ENCODE peak calls at places on chromosomes 7 and 10, in ten cellular contexts. J is kidney; C is PC-9; B is upper lobe of right lung; Z is esophagus squamous epithelium; W is D721Med; U is lower lobe of right lung; F is choroid plexus epithelial cell; L is CD8-positive, alpha-beta T cell; V is nephron progenitor cell. M is an unnamed sample.

GRCh38 chr7:82012453-82012852 is 242.6 kb upstream of the HGF start:
- DNase-seq in C (no peak), J (no peak), U (no peak), W (no peak), L (no peak), B (no peak), V (no peak), F (peak; percentile 36), Z (no peak), M (peak; percentile 74)

GRCh38 chr7:30706865-30707264 is 24.6 kb upstream of the CRHR2 start:
- DNase-seq in C (no peak), W (no peak), Z (no peak), B (no peak), J (peak; percentile 38), L (no peak), F (no peak), U (no peak), V (no peak), M (no peak)

GRCh38 chr10:13614530-13615332 is 28.0 kb downstream of the PRPF18 start:
- DNase-seq in J (no peak), V (peak; percentile 41), W (no peak), L (no peak), U (no peak), Z (no peak), B (no peak), C (peak; percentile 60), F (peak; percentile 37), M (peak; percentile 44)

GRCh38 chr7:30136339-30136738 is 1.6 kb downstream of the MTURN start:
- DNase-seq in F (no peak), Z (no peak), W (no peak), B (peak; percentile 68), L (peak; percentile 25), U (no peak), J (no peak), V (peak; percentile 21), C (no peak), M (no peak)

GRCh38 chr7:100894860-100895700 is 608 bp downstream of the ACHE start:
- DNase-seq in J (peak; percentile 86), F (no peak), Z (no peak), L (peak; percentile 55), W (no peak), U (no peak), B (peak; percentile 80), V (peak; percentile 92), C (peak; percentile 54), M (no peak)

GRCh38 chr7:47844311-47844710 is 104.0 kb downstream of the PKD1L1 start:
- DNase-seq in F (no peak), Z (no peak), L (no peak), C (no peak), U (no peak), J (no peak), B (no peak), W (no peak), V (no peak), M (no peak)

GRCh38 chr10:128835361-128835760 is 631.7 kb upstream of the MGMT start:
- DNase-seq in F (no peak), J (no peak), W (no peak), V (no peak), U (no peak), L (no peak), B (no peak), C (no peak), Z (no peak), M (no peak)

GRCh38 chr7:33108591-33108930 is 643 bp downstream of the RP9 start:
- DNase-seq in B (no peak), L (peak; percentile 30), C (peak; percentile 33), W (no peak), V (no peak), Z (no peak), J (no peak), U (no peak), F (no peak), M (no peak)

GRCh38 chr7:41693150-41693997 is 9.5 kb downstream of the INHBA start:
- DNase-seq in V (no peak), B (no peak), F (peak; percentile 83), U (no peak), J (no peak), L (no peak), C (no peak), W (no peak), Z (no peak), M (peak; percentile 67)

GRCh38 chr7:35717516-35717915 is 22.6 kb upstream of the HERPUD2 start:
- DNase-seq in J (no peak), Z (no peak), F (no peak), V (no peak), W (no peak), C (no peak), L (no peak), B (no peak), U (no peak), M (no peak)

GRCh38 chr10:7015457-7015856 is 395.4 kb downstream of the SFMBT2 start:
- DNase-seq in U (no peak), B (no peak), C (no peak), L (no peak), V (no peak), J (no peak), Z (no peak), F (no peak), W (no peak), M (no peak)

GRCh38 chr10:78779339-78779955 is 289.3 kb upstream of the ZMIZ1 start:
- DNase-seq in J (peak; percentile 75), B (peak; percentile 31), F (no peak), Z (no peak), U (no peak), V (no peak), W (no peak), C (peak; percentile 73), L (no peak), M (no peak)

GRCh38 chr10:123551259-123551658 is 114.9 kb upstream of the GPR26 start:
- DNase-seq in V (no peak), U (no peak), F (no peak), J (no peak), W (no peak), Z (no peak), C (no peak), B (no peak), L (no peak), M (no peak)
- TF ChIP-seq CTCF in V (no peak), U (no peak), F (no peak), J (no peak), W (no peak), Z (no peak), C (no peak), B (no peak), L (no peak), M (no peak)

GRCh38 chr7:44797329-44798258 is 1.1 kb downstream of the PPIA start:
- DNase-seq in B (peak; percentile 94), L (peak; percentile 88), U (peak; percentile 92), J (peak; percentile 97), F (peak; percentile 85), Z (peak; percentile 44), V (peak; percentile 74), W (peak; percentile 38), C (peak; percentile 87), M (peak; percentile 87)
- TF ChIP-seq CTCF in B (peak; percentile 64), L (no peak), U (peak; percentile 57), J (peak; percentile 53), F (peak; percentile 58), Z (peak; percentile 37), V (peak; percentile 32), W (peak; percentile 45), C (peak; percentile 79), M (peak; percentile 27)

GRCh38 chr7:1080918-1081255 is 7.0 kb upstream of the GPER1 start:
- DNase-seq in L (no peak), B (no peak), W (no peak), J (peak; percentile 73), V (no peak), C (no peak), U (no peak), Z (no peak), F (no peak), M (no peak)

GRCh38 chr7:1078985-1079384 is 8.9 kb upstream of the GPER1 start:
- DNase-seq in Z (no peak), B (no peak), F (no peak), C (no peak), V (peak; percentile 37), L (no peak), W (no peak), J (no peak), U (no peak), M (no peak)

GRCh38 chr7:1079546-1079945 is 8.4 kb upstream of the GPER1 start:
- DNase-seq in L (no peak), J (no peak), B (no peak), W (no peak), C (no peak), Z (no peak), U (no peak), V (no peak), F (no peak), M (no peak)

GRCh38 chr7:1081336-1081735 is 6.6 kb upstream of the GPER1 start:
- DNase-seq in L (no peak), V (no peak), B (no peak), C (no peak), U (no peak), W (no peak), Z (no peak), F (no peak), J (no peak), M (no peak)

DNA sequence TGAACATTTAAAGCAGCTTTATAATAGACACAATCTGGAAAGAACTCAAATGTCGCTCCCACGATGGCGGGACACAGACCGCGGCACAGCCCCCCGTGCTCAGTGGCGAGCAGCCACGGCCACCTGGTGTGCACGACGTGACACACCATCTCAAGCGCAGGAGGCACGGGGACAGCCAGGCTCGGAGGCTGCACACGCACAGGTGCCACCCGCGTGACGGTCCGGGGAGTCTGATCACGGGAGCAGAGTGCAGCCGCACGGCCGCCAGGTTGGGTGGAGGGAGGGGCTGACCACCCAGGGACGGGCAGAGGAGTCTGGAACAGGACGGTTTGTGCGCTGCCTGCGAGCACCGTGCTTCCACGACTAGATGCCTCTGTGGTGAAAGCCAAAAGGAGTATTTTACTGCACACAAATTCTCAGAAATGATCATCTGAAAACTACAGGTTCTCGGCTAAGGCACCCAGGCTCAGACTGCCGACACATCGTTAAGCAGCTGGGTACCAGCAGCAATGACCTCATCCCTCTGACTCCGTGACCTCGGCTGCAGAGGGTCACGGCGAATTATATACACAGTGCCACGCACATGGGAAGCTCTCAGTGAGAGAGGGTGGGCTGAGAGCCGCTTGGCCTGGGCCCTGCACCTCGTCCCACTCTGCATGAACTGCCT is 7.5 kb upstream of the GPER1 start:
- DNase-seq in W (no peak), J (no peak), B (no peak), F (no peak), C (no peak), L (no peak), V (peak; percentile 40), Z (no peak), U (no peak), M (no peak)
- TF ChIP-seq CTCF in W (no peak), J (no peak), B (no peak), F (no peak), C (no peak), L (no peak), V (no peak), Z (no peak), U (no peak), M (no peak)

DNA sequence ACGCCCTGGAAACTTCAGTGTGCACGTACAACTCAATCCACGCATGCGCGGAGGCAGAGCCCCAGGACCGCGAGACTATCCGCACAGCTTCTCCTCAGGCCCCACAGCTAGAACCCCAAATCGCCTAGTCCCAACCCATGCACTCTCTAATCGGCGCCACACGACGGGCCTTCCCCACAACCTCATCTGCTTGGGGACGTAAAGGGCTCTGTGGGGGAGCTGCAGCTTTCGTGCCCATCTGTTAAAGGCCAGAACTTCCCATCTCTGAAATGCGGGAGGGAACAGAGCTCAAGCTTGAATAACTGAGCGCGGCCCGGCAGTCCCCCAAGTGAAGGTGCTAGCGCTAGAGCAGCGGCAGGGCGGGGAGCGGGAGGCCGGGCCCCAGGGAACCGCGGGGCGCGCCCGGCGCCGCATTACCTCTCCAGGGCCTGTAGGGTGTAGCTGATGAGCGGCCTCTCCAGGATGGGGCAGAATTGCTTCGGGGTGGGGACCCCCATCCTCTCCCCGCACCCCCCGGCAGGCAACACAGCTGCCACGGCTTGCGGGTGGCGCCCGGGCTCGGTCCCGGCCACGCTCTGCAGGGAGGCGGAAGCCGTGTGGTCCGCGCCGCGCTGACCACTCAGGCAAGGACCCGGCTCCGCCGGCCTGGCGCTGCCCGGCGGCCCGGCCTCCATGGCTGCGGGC is 547 bp downstream of the CRPPA start:
- DNase-seq in J (peak; percentile 95), V (peak; percentile 71), Z (peak; percentile 33), B (peak; percentile 94), W (no peak), F (peak; percentile 95), U (peak; percentile 90), L (peak; percentile 89), C (peak; percentile 92), M (peak; percentile 89)
- TF ChIP-seq CTCF in J (peak; percentile 16), V (peak; percentile 21), Z (peak; percentile 59), B (peak; percentile 39), W (no peak), F (peak; percentile 32), U (peak; percentile 45), L (no peak), C (peak; percentile 53), M (peak; percentile 8)